ENCODE peak calls at places on chromosomes 1 and 21, in seven cellular contexts. One of them, this sample, is unnamed.

GRCh38 chr21:39670741-39671140 is 58.0 kb downstream of the B3GALT5 start:
- DNase-seq in heart left ventricle: no peak
- DNase-seq in sigmoid colon: no peak
- DNase-seq in ovary: no peak
- DNase-seq in A549: no peak
- DNase-seq in H1: no peak
- DNase-seq in IMR-90: no peak
- DNase-seq in this sample: no peak

GRCh38 chr1:115337276-115337632 is 795 bp downstream of the NGF start:
- DNase-seq in H1: no peak
- DNase-seq in A549: no peak
- DNase-seq in sigmoid colon: no peak
- DNase-seq in IMR-90: no peak
- DNase-seq in ovary: peak
- DNase-seq in heart left ventricle: peak
- DNase-seq in this sample: no peak

GRCh38 chr1:225476538-225476988 is 48.7 kb upstream of the LBR start:
- DNase-seq in ovary: no peak
- DNase-seq in sigmoid colon: peak
- DNase-seq in H1: no peak
- DNase-seq in heart left ventricle: no peak
- DNase-seq in A549: no peak
- DNase-seq in IMR-90: peak
- DNase-seq in this sample: peak

GRCh38 chr1:34549199-34549598 is 205.6 kb upstream of the GJB5 start:
- DNase-seq in heart left ventricle: no peak
- DNase-seq in H1: peak
- DNase-seq in IMR-90: no peak
- DNase-seq in A549: peak
- DNase-seq in sigmoid colon: no peak
- DNase-seq in ovary: no peak
- DNase-seq in this sample: no peak

GRCh38 chr1:239547987-239548386 is 161.6 kb downstream of the CHRM3 start:
- DNase-seq in H1: no peak
- DNase-seq in sigmoid colon: no peak
- DNase-seq in ovary: no peak
- DNase-seq in IMR-90: no peak
- DNase-seq in heart left ventricle: no peak
- DNase-seq in A549: no peak
- DNase-seq in this sample: no peak

GRCh38 chr21:39180429-39181019 is 2.7 kb downstream of the PSMG1 start:
- DNase-seq in sigmoid colon: no peak
- DNase-seq in H1: no peak
- DNase-seq in ovary: no peak
- DNase-seq in heart left ventricle: no peak
- DNase-seq in A549: peak
- DNase-seq in IMR-90: no peak
- DNase-seq in this sample: no peak

GRCh38 chr1:88973520-88974137 is 18.8 kb downstream of the KYAT3 start:
- DNase-seq in H1: no peak
- DNase-seq in sigmoid colon: no peak
- DNase-seq in ovary: no peak
- DNase-seq in A549: peak
- DNase-seq in heart left ventricle: no peak
- DNase-seq in IMR-90: peak
- DNase-seq in this sample: no peak

GRCh38 chr1:37867784-37868183 is 8.4 kb upstream of the MTF1 start:
- DNase-seq in ovary: no peak
- DNase-seq in A549: no peak
- DNase-seq in heart left ventricle: no peak
- DNase-seq in sigmoid colon: no peak
- DNase-seq in H1: no peak
- DNase-seq in IMR-90: no peak
- DNase-seq in this sample: no peak

GRCh38 chr1:195481293-195481692 is 1126.9 kb downstream of the KCNT2 start:
- DNase-seq in A549: no peak
- DNase-seq in sigmoid colon: no peak
- DNase-seq in ovary: peak
- DNase-seq in IMR-90: no peak
- DNase-seq in heart left ventricle: no peak
- DNase-seq in H1: no peak
- DNase-seq in this sample: no peak

GRCh38 chr1:184056921-184057496 is 5.5 kb downstream of the TSEN15 start:
- DNase-seq in ovary: no peak
- DNase-seq in heart left ventricle: no peak
- DNase-seq in IMR-90: peak
- DNase-seq in sigmoid colon: no peak
- DNase-seq in H1: no peak
- DNase-seq in A549: peak
- DNase-seq in this sample: no peak

GRCh38 chr1:183090386-183091006 is 67.3 kb downstream of the LAMC1 start:
- DNase-seq in sigmoid colon: peak
- DNase-seq in IMR-90: peak
- DNase-seq in H1: no peak
- DNase-seq in heart left ventricle: peak
- DNase-seq in A549: no peak
- DNase-seq in ovary: no peak
- DNase-seq in this sample: no peak

GRCh38 chr1:220680085-220680687 is 10.0 kb upstream of the C1orf115 start:
- DNase-seq in ovary: no peak
- DNase-seq in H1: no peak
- DNase-seq in IMR-90: peak
- DNase-seq in heart left ventricle: no peak
- DNase-seq in A549: peak
- DNase-seq in sigmoid colon: no peak
- DNase-seq in this sample: no peak

GRCh38 chr1:183991360-183992155 is 46.0 kb downstream of the COLGALT2 start:
- DNase-seq in heart left ventricle: no peak
- DNase-seq in A549: no peak
- DNase-seq in ovary: no peak
- DNase-seq in sigmoid colon: no peak
- DNase-seq in H1: no peak
- DNase-seq in IMR-90: no peak
- DNase-seq in this sample: no peak

GRCh38 chr1:43465694-43466152 is 12.0 kb upstream of the HYI start:
- DNase-seq in A549: no peak
- DNase-seq in IMR-90: no peak
- DNase-seq in sigmoid colon: no peak
- DNase-seq in H1: no peak
- DNase-seq in ovary: no peak
- DNase-seq in heart left ventricle: no peak
- DNase-seq in this sample: no peak

GRCh38 chr1:178031856-178032320 is 62.0 kb upstream of the RASAL2 start:
- DNase-seq in heart left ventricle: peak
- DNase-seq in A549: peak
- DNase-seq in H1: peak
- DNase-seq in sigmoid colon: peak
- DNase-seq in IMR-90: peak
- DNase-seq in ovary: peak
- DNase-seq in this sample: peak

GRCh38 chr1:240854367-240854766 is 242.4 kb upstream of the GREM2 start:
- DNase-seq in IMR-90: peak
- DNase-seq in ovary: no peak
- DNase-seq in heart left ventricle: no peak
- DNase-seq in sigmoid colon: no peak
- DNase-seq in H1: no peak
- DNase-seq in A549: peak
- DNase-seq in this sample: no peak

GRCh38 chr21:25837545-25838263 is 102.9 kb downstream of the GABPA start:
- DNase-seq in heart left ventricle: no peak
- DNase-seq in A549: no peak
- DNase-seq in IMR-90: peak
- DNase-seq in H1: no peak
- DNase-seq in ovary: no peak
- DNase-seq in sigmoid colon: no peak
- DNase-seq in this sample: no peak

GRCh38 chr1:205122489-205122882 is 708 bp upstream of the RBBP5 start:
- DNase-seq in IMR-90: no peak
- DNase-seq in ovary: no peak
- DNase-seq in A549: no peak
- DNase-seq in heart left ventricle: no peak
- DNase-seq in sigmoid colon: no peak
- DNase-seq in H1: no peak
- DNase-seq in this sample: no peak

GRCh38 chr1:16013220-16013907 is 4.5 kb downstream of the HSPB7 start:
- DNase-seq in A549: no peak
- DNase-seq in sigmoid colon: peak
- DNase-seq in IMR-90: peak
- DNase-seq in heart left ventricle: peak
- DNase-seq in H1: no peak
- DNase-seq in ovary: peak
- DNase-seq in this sample: peak

GRCh38 chr1:76726251-76726650 is 141.0 kb upstream of the ST6GALNAC5 start:
- DNase-seq in heart left ventricle: no peak
- DNase-seq in sigmoid colon: no peak
- DNase-seq in IMR-90: no peak
- DNase-seq in ovary: no peak
- DNase-seq in H1: no peak
- DNase-seq in A549: no peak
- DNase-seq in this sample: no peak

GRCh38 chr1:204032642-204033235 is 40.2 kb upstream of the SOX13 start:
- DNase-seq in A549: no peak
- DNase-seq in sigmoid colon: no peak
- DNase-seq in IMR-90: no peak
- DNase-seq in H1: no peak
- DNase-seq in ovary: no peak
- DNase-seq in heart left ventricle: no peak
- DNase-seq in this sample: no peak

GRCh38 chr1:21861602-21862429 is 49.8 kb downstream of the LDLRAD2 start:
- DNase-seq in heart left ventricle: no peak
- DNase-seq in H1: no peak
- DNase-seq in ovary: no peak
- DNase-seq in sigmoid colon: no peak
- DNase-seq in IMR-90: peak
- DNase-seq in A549: peak
- DNase-seq in this sample: no peak

GRCh38 chr1:74716822-74717221 is 16.0 kb downstream of the CRYZ start:
- DNase-seq in A549: no peak
- DNase-seq in sigmoid colon: no peak
- DNase-seq in IMR-90: no peak
- DNase-seq in H1: no peak
- DNase-seq in heart left ventricle: no peak
- DNase-seq in ovary: no peak
- DNase-seq in this sample: no peak

GRCh38 chr1:147541672-147542548 is 609 bp downstream of the BCL9 start:
- DNase-seq in A549: no peak
- DNase-seq in H1: peak
- DNase-seq in sigmoid colon: peak
- DNase-seq in heart left ventricle: peak
- DNase-seq in IMR-90: peak
- DNase-seq in ovary: peak
- DNase-seq in this sample: peak

GRCh38 chr1:240878631-240879030 is 266.7 kb upstream of the GREM2 start:
- DNase-seq in IMR-90: no peak
- DNase-seq in heart left ventricle: no peak
- DNase-seq in H1: no peak
- DNase-seq in A549: no peak
- DNase-seq in sigmoid colon: no peak
- DNase-seq in ovary: no peak
- DNase-seq in this sample: no peak

GRCh38 chr1:230745071-230745470 is 2.1 kb upstream of the CAPN9 start:
- DNase-seq in A549: no peak
- DNase-seq in sigmoid colon: no peak
- DNase-seq in heart left ventricle: no peak
- DNase-seq in ovary: no peak
- DNase-seq in IMR-90: no peak
- DNase-seq in H1: no peak
- DNase-seq in this sample: no peak

DNA sequence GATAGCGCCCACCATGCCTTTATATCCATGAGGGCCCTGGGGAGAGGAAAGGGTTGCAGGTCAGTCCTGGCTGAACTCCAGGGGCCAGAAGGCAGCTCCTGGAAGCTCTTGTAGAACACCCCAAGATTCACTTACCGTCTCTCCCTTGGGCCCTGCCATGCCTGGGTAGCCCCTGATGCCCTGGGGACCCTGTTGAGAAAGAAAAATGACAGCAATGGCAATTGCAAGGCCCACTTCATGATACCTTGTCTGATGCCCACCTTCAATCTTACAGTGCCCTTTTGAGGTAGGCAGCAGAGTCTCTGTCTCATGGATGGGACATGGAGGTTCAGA is 7.0 kb downstream of the COL9A2 start:
- DNase-seq in A549: no peak
- DNase-seq in H1: no peak
- DNase-seq in ovary: no peak
- DNase-seq in IMR-90: no peak
- DNase-seq in sigmoid colon: no peak
- DNase-seq in heart left ventricle: no peak
- DNase-seq in this sample: no peak
- H3K4me3 ChIP-seq in A549: no peak
- H3K4me3 ChIP-seq in H1: no peak
- H3K4me3 ChIP-seq in ovary: no peak
- H3K4me3 ChIP-seq in IMR-90: no peak
- H3K4me3 ChIP-seq in sigmoid colon: no peak
- H3K4me3 ChIP-seq in heart left ventricle: no peak
- H3K4me3 ChIP-seq in this sample: no peak

GRCh38 chr1:32893198-32894018 is 7.1 kb downstream of the HPCA start:
- DNase-seq in sigmoid colon: peak
- DNase-seq in ovary: peak
- DNase-seq in A549: peak
- DNase-seq in heart left ventricle: peak
- DNase-seq in IMR-90: peak
- DNase-seq in H1: no peak
- DNase-seq in this sample: no peak
- TF ChIP-seq CTCF in sigmoid colon: no peak
- TF ChIP-seq CTCF in ovary: peak
- TF ChIP-seq CTCF in A549: peak
- TF ChIP-seq CTCF in heart left ventricle: peak
- TF ChIP-seq CTCF in IMR-90: no peak
- TF ChIP-seq CTCF in H1: no peak
- TF ChIP-seq CTCF in this sample: no peak

GRCh38 chr1:160630523-160631087 is 16.2 kb downstream of the SLAMF1 start:
- DNase-seq in IMR-90: no peak
- DNase-seq in A549: no peak
- DNase-seq in H1: no peak
- DNase-seq in sigmoid colon: no peak
- DNase-seq in ovary: no peak
- DNase-seq in heart left ventricle: no peak
- DNase-seq in this sample: no peak
- TF ChIP-seq POLR2A in IMR-90: no peak
- TF ChIP-seq POLR2A in A549: no peak
- TF ChIP-seq POLR2A in H1: no peak
- TF ChIP-seq POLR2A in sigmoid colon: no peak
- TF ChIP-seq POLR2A in ovary: no peak
- TF ChIP-seq POLR2A in heart left ventricle: no peak
- TF ChIP-seq POLR2A in this sample: no peak

GRCh38 chr1:113072141-113072756 is 749 bp upstream of the LRIG2 start:
- DNase-seq in sigmoid colon: no peak
- DNase-seq in IMR-90: no peak
- DNase-seq in A549: no peak
- DNase-seq in H1: no peak
- DNase-seq in ovary: no peak
- DNase-seq in heart left ventricle: no peak
- DNase-seq in this sample: no peak

GRCh38 chr1:113072757-113073456 is at the start of gene LRIG2:
- DNase-seq in A549: peak
- DNase-seq in heart left ventricle: peak
- DNase-seq in sigmoid colon: peak
- DNase-seq in H1: peak
- DNase-seq in ovary: peak
- DNase-seq in IMR-90: peak
- DNase-seq in this sample: peak

GRCh38 chr1:113074237-113074636 is 1.2 kb downstream of the LRIG2 start:
- DNase-seq in A549: no peak
- DNase-seq in H1: no peak
- DNase-seq in ovary: no peak
- DNase-seq in heart left ventricle: no peak
- DNase-seq in sigmoid colon: no peak
- DNase-seq in IMR-90: no peak
- DNase-seq in this sample: no peak

GRCh38 chr1:113073457-113073950 is 506 bp downstream of the LRIG2 start:
- DNase-seq in IMR-90: peak
- DNase-seq in ovary: peak
- DNase-seq in A549: peak
- DNase-seq in heart left ventricle: peak
- DNase-seq in H1: peak
- DNase-seq in sigmoid colon: peak
- DNase-seq in this sample: peak
- H3K4me3 ChIP-seq in IMR-90: peak
- H3K4me3 ChIP-seq in ovary: peak
- H3K4me3 ChIP-seq in A549: peak
- H3K4me3 ChIP-seq in heart left ventricle: peak
- H3K4me3 ChIP-seq in H1: peak
- H3K4me3 ChIP-seq in sigmoid colon: peak
- H3K4me3 ChIP-seq in this sample: peak

This sample was measured in breast epithelium.